ENCODE peak calls at places on chromosomes 13 and 19, in six cellular contexts. C, Z, A, X, T and Y are unnamed samples.

GRCh38 chr19:2532252-2533071 is 56.5 kb downstream of the GADD45B start:
- DNase-seq in X (no peak), A (no peak), Z (no peak), T (no peak), C (no peak), Y (no peak)

GRCh38 chr19:33040994-33041827 is 23.5 kb downstream of the RHPN2 start:
- DNase-seq in Z (no peak), X (no peak), C (no peak), T (no peak), A (no peak), Y (peak; percentile 94)

GRCh38 chr19:33219261-33219812 is 6.3 kb downstream of the SLC7A10 start:
- DNase-seq in T (no peak), Z (no peak), X (peak; percentile 36), A (no peak), C (peak; percentile 81), Y (no peak)

GRCh38 chr13:39982745-39983144 is 327.3 kb downstream of the COG6 start:
- DNase-seq in Z (no peak), C (no peak), T (no peak), X (no peak), A (no peak), Y (no peak)

GRCh38 chr13:62250501-62251175 is 835.0 kb upstream of the PCDH20 start:
- DNase-seq in C (no peak), Z (no peak), A (no peak), X (no peak), T (no peak), Y (no peak)

GRCh38 chr13:73981595-73981994 is 152.6 kb downstream of the KLF12 start:
- DNase-seq in A (no peak), C (no peak), T (no peak), Z (no peak), X (peak; percentile 7), Y (no peak)

GRCh38 chr19:39110263-39110967 is 15.2 kb upstream of the PAK4 start:
- DNase-seq in C (peak; percentile 85), T (no peak), X (peak; percentile 49), Z (no peak), A (peak; percentile 32), Y (no peak)

GRCh38 chr19:41595890-41596280 is 19.9 kb downstream of the CEACAM21 start:
- DNase-seq in Z (no peak), C (no peak), X (no peak), A (no peak), T (no peak), Y (no peak)

GRCh38 chr19:30333291-30334065 is 38.7 kb upstream of the ZNF536 start:
- DNase-seq in T (no peak), C (peak; percentile 8), A (no peak), X (no peak), Z (no peak), Y (no peak)

GRCh38 chr13:54934121-54934520 is 1905.5 kb downstream of the OLFM4 start:
- DNase-seq in T (no peak), X (peak; percentile 26), C (no peak), A (no peak), Z (no peak), Y (no peak)

GRCh38 chr19:53982611-53983010 is 8.8 kb upstream of the CACNG6 start:
- DNase-seq in Z (no peak), A (no peak), T (no peak), C (peak; percentile 71), X (peak; percentile 42), Y (no peak)

GRCh38 chr19:53978975-53979801 is 12.2 kb upstream of the CACNG6 start:
- DNase-seq in X (peak; percentile 49), C (no peak), T (no peak), Z (no peak), A (no peak), Y (no peak)

GRCh38 chr19:53982056-53982455 is 9.4 kb upstream of the CACNG6 start:
- DNase-seq in C (peak; percentile 80), A (no peak), X (peak; percentile 55), T (no peak), Z (no peak), Y (no peak)

GRCh38 chr19:53981408-53981998 is 9.9 kb upstream of the CACNG6 start:
- DNase-seq in Z (no peak), T (no peak), X (peak; percentile 51), C (peak; percentile 71), A (no peak), Y (no peak)

GRCh38 chr19:53980553-53981407 is 10.7 kb upstream of the CACNG6 start:
- DNase-seq in T (no peak), Z (no peak), X (peak; percentile 96), C (peak; percentile 94), A (no peak), Y (no peak)
- H3K4me3 ChIP-seq in T (no peak overlapping the region), Z (peak overlapping the region; percentile 47), X (peak overlapping the region; percentile 10), C (peak overlapping the region; percentile 83), A (no peak overlapping the region), Y (no peak overlapping the region)

GRCh38 chr13:114017966-114018365 is 44.1 kb upstream of the C13orf46 start:
- DNase-seq in C (no peak), T (no peak), Z (no peak), X (no peak), A (no peak), Y (no peak)
- H3K36me3 ChIP-seq in C (no peaks in the 10 kb centered on the region), T (peaks cover 29% of the 10 kb centered on the region), Z (peaks cover 74% of the 10 kb centered on the region), X (no peaks in the 10 kb centered on the region), A (no peaks in the 10 kb centered on the region), Y (no peaks in the 10 kb centered on the region)

GRCh38 chr19:51595190-51595589 is 24.1 kb downstream of the ZNF175 start:
- DNase-seq in C (no peak), A (no peak), T (no peak), Z (no peak), X (no peak), Y (no peak)
- H3K4me3 ChIP-seq in C (peak overlapping the region; percentile 94), A (no peak overlapping the region), T (no peak overlapping the region), Z (no peak overlapping the region), X (no peak overlapping the region), Y (no peak overlapping the region)

GRCh38 chr19:49587227-49587626 is 3.8 kb upstream of the PRR12 start:
- DNase-seq in C (no peak), X (no peak), Z (no peak), T (no peak), A (no peak), Y (no peak)

GRCh38 chr19:49588370-49589122 is 2.4 kb upstream of the PRR12 start:
- DNase-seq in A (no peak), X (no peak), Z (no peak), C (no peak), T (no peak), Y (no peak)

GRCh38 chr19:49590071-49590970 is 661 bp upstream of the PRR12 start:
- DNase-seq in C (peak; percentile 100), T (peak; percentile 96), Z (peak; percentile 95), X (peak; percentile 100), A (peak; percentile 90), Y (peak; percentile 91)

GRCh38 chr19:49590971-49591730 is at the start of gene PRR12:
- DNase-seq in A (peak; percentile 74), C (peak; percentile 89), X (peak; percentile 85), Z (no peak), T (peak; percentile 83), Y (no peak)

DNA sequence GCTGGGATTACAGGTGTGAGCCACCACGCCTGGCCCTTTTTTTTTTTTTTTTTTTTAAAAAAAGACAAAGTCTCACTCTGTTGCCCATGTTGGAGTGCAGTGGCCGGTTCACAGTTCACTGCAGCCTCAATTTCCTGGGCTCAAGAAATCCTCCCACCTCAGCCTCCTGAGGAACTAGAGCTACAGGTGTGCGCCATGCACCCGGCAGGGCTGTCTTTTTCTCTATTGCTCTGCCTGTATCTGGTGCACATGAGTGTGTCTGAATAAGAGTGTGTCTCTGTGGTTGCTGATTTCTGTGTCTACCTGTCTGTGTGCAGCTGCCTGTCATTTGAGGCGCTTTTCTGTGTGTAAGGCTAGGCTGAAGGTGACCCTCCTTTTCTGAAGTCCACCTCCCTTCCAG is 1.6 kb upstream of the PRR12 start:
- DNase-seq in C (no peak), T (no peak), A (no peak), Z (no peak), X (no peak), Y (no peak)
- H3K36me3 ChIP-seq in C (peaks cover 9% of the 10 kb centered on the region), T (no peaks in the 10 kb centered on the region), A (no peaks in the 10 kb centered on the region), Z (peaks cover 4% of the 10 kb centered on the region), X (no peaks in the 10 kb centered on the region), Y (no peaks in the 10 kb centered on the region)

GRCh38 chr13:35518337-35518736 is 41.8 kb upstream of the MAB21L1 start:
- DNase-seq in T (no peak), X (no peak), C (no peak), Z (no peak), A (no peak), Y (no peak)
- H3K4me3 ChIP-seq in T (no peak overlapping the region), X (no peak overlapping the region), C (no peak overlapping the region), Z (no peak overlapping the region), A (no peak overlapping the region), Y (no peak overlapping the region)

GRCh38 chr13:112562254-112562653 is 25.7 kb downstream of the TUBGCP3 start:
- DNase-seq in Z (no peak), X (no peak), A (no peak), C (no peak), T (no peak), Y (no peak)
- H3K36me3 ChIP-seq in Z (peaks cover 18% of the 10 kb centered on the region), X (peaks cover 1% of the 10 kb centered on the region), A (no peaks in the 10 kb centered on the region), C (peaks cover 70% of the 10 kb centered on the region), T (peaks cover 10% of the 10 kb centered on the region), Y (peaks cover 1% of the 10 kb centered on the region)

GRCh38 chr19:54415208-54415900 is at the start of gene TTYH1:
- DNase-seq in Z (no peak), A (no peak), X (no peak), T (no peak), C (peak; percentile 84), Y (no peak)
- H3K4me3 ChIP-seq in Z (no peak within 1 kb of the TSS), A (no peak within 1 kb of the TSS), X (no peak within 1 kb of the TSS), T (no peak within 1 kb of the TSS), C (no peak within 1 kb of the TSS), Y (no peak within 1 kb of the TSS)

DNA sequence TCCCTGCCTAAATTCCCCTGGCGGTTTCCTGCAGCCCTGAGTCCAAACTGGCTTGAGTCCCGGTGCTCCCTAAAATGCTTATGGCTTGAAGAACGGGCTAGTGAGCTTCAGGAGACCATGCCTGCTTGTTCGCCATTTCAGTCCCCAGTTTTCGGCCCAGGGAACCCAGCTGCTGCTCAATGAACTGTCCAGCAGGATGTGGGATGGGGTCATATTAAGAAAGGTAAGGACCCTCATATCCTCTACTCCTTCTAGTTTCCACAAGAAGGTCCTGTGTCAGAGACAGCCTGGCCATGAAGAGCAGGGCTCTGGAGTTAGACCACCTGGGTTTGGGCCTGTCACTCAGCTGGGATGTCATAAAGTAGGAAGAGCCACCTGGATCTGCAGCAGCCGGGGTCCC is 17.0 kb upstream of the SPC24 start:
- DNase-seq in T (no peak), X (no peak), C (no peak), Z (no peak), A (no peak), Y (no peak)
- H3K36me3 ChIP-seq in T (peaks cover 92% of the 10 kb centered on the region), X (peaks cover 8% of the 10 kb centered on the region), C (peaks cover 46% of the 10 kb centered on the region), Z (peaks cover 72% of the 10 kb centered on the region), A (no peaks in the 10 kb centered on the region), Y (no peaks in the 10 kb centered on the region)

GRCh38 chr19:57167385-57167784 is at the start of gene DUXA:
- DNase-seq in A (no peak), Z (no peak), C (no peak), T (no peak), X (no peak), Y (no peak)

GRCh38 chr19:57165846-57166245 is 1.4 kb downstream of the DUXA start:
- DNase-seq in A (no peak), T (no peak), X (no peak), C (no peak), Z (no peak), Y (no peak)

GRCh38 chr19:57171551-57172081 is 4.3 kb upstream of the DUXA start:
- DNase-seq in Z (no peak), X (peak; percentile 61), A (peak; percentile 54), T (no peak), C (peak; percentile 79), Y (no peak)
- H3K4me3 ChIP-seq in Z (peak overlapping the region; percentile 72), X (peak overlapping the region; percentile 9), A (peak overlapping the region; percentile 46), T (peak overlapping the region; percentile 50), C (no peak overlapping the region), Y (peak overlapping the region; percentile 31)

GRCh38 chr13:24458736-24459135 is 53.8 kb downstream of the PARP4 start:
- DNase-seq in T (no peak), Z (no peak), X (no peak), C (no peak), A (no peak), Y (no peak)
- H3K36me3 ChIP-seq in T (peaks cover 64% of the 10 kb centered on the region), Z (peaks cover 35% of the 10 kb centered on the region), X (peaks cover 7% of the 10 kb centered on the region), C (peaks cover 75% of the 10 kb centered on the region), A (no peaks in the 10 kb centered on the region), Y (peaks cover 3% of the 10 kb centered on the region)